ENCODE peak calls at places on chromosomes 2 and 18, in seven cellular contexts. B, A, Y, C, K, T and R are unnamed samples.

GRCh38 chr2:169336677-169337076 is 25.7 kb downstream of the LRP2 start:
- DNase-seq in B (no peak), A (no peak), Y (no peak), C (no peak), K (no peak), T (no peak), R (no peak)

GRCh38 chr2:179817181-179817841 is 44.1 kb downstream of the ZNF385B start:
- DNase-seq in B (no peak), A (no peak), Y (no peak), C (no peak), K (no peak), T (no peak), R (no peak)

GRCh38 chr2:199410130-199410529 is 47.6 kb downstream of the SATB2 start:
- DNase-seq in B (no peak), A (no peak), Y (no peak), C (no peak), K (peak), T (no peak), R (no peak)

GRCh38 chr2:217930783-217931563 is 71.8 kb downstream of the TNS1 start:
- DNase-seq in B (no peak), A (no peak), Y (no peak), C (no peak), K (no peak), T (no peak), R (no peak)

GRCh38 chr2:1727796-1728474 is 16.4 kb downstream of the PXDN start:
- DNase-seq in B (peak), A (no peak), Y (no peak), C (peak), K (no peak), T (no peak), R (no peak)

GRCh38 chr2:73985318-73986084 is 791 bp downstream of the TET3 start:
- DNase-seq in B (peak), A (peak), Y (peak), C (peak), K (no peak), T (peak), R (no peak)

GRCh38 chr2:75432761-75433361 is 127.9 kb downstream of the EVA1A start:
- DNase-seq in B (no peak), A (peak), Y (no peak), C (no peak), K (peak), T (no peak), R (no peak)

GRCh38 chr2:118431188-118431562 is 342.9 kb downstream of the INSIG2 start:
- DNase-seq in B (no peak), A (no peak), Y (no peak), C (no peak), K (no peak), T (no peak), R (no peak)

GRCh38 chr2:220334210-220334609 is 706.8 kb downstream of the SLC4A3 start:
- DNase-seq in B (no peak), A (no peak), Y (no peak), C (no peak), K (peak), T (no peak), R (no peak)

GRCh38 chr2:20565623-20566236 is 85.2 kb downstream of the HS1BP3 start:
- DNase-seq in B (no peak), A (no peak), Y (no peak), C (no peak), K (no peak), T (no peak), R (no peak)

GRCh38 chr2:235106874-235107639 is 155.2 kb downstream of the SH3BP4 start:
- DNase-seq in B (peak), A (peak), Y (peak), C (peak), K (peak), T (no peak), R (peak)

GRCh38 chr18:12306752-12307151 is 1.3 kb upstream of the TUBB6 start:
- DNase-seq in B (no peak), A (no peak), Y (no peak), C (no peak), K (no peak), T (no peak), R (no peak)

GRCh38 chr18:12307251-12307736 is 747 bp upstream of the TUBB6 start:
- DNase-seq in B (no peak), A (no peak), Y (no peak), C (peak), K (peak), T (no peak), R (no peak)

GRCh38 chr18:12309683-12310198 is 1.7 kb downstream of the TUBB6 start:
- DNase-seq in B (no peak), A (no peak), Y (no peak), C (no peak), K (no peak), T (no peak), R (no peak)

GRCh38 chr18:12308386-12309100 is 502 bp downstream of the TUBB6 start:
- DNase-seq in B (peak), A (peak), Y (peak), C (peak), K (peak), T (peak), R (peak)

DNA sequence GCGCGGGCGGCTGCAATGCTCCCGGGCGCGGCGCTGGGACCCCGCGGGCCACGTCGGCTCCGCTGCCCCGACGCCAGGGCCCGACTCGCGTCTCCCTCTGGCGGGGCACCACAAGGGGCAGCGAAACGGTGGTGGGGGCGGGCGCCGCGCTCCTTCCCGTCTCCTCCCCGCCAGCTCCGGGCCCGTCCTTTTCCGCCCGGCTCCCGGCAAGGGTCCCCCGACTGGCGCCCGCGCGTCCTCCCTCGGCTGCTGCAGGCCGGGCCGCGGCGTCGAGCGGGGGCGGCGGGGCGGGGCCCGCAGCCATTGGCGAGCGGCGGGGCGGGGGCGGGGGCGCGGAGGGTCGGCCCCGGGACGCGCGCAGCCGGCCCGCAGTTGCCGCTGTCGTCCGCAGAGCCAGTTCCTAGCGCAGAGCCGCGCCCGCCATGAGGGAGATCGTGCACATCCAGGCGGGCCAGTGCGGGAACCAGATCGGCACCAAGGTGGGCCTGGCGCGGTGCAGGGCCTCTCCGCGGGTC is at the start of gene TUBB6:
- DNase-seq in B (peak), A (peak), Y (peak), C (peak), K (peak), T (peak), R (peak)
- TF ChIP-seq POLR2A in B (no peak), A (peak), Y (peak), C (no peak), K (peak), T (peak), R (peak)

DNA sequence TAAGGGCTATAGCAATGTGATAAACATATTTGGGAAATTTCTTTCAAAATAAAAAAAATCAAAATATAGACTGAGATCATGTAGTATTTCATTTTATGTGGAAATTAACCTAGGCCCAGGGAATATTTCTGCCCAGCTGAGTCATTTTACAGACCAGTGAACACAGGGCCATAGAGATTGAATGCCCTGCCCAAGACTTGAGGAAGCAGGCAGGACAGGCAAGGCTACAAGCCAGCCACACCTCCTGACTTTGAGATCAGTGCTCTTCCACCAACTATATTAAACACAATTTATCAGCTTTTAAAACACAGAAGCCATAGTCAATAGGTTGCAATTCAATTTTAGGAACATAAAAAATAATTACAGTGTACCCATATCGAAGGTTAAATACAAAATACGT is 12.9 kb downstream of the CCDC148 start:
- DNase-seq in B (no peak), A (no peak), Y (no peak), C (no peak), K (no peak), T (no peak), R (no peak)
- TF ChIP-seq POLR2A in B (no peak), A (no peak), Y (no peak), C (no peak), K (no peak), T (no peak), R (no peak)

GRCh38 chr2:219159771-219160185 is 837 bp downstream of the NHEJ1 start:
- DNase-seq in B (no peak), A (no peak), Y (no peak), C (no peak), K (no peak), T (no peak), R (no peak)

GRCh38 chr2:219161097-219161496 is 482 bp upstream of the NHEJ1 start:
- DNase-seq in B (no peak), A (no peak), Y (no peak), C (no peak), K (no peak), T (no peak), R (no peak)

GRCh38 chr2:219158586-219158985 is 2.0 kb downstream of the NHEJ1 start:
- DNase-seq in B (no peak), A (no peak), Y (no peak), C (no peak), K (peak), T (no peak), R (no peak)

GRCh38 chr2:219158025-219158424 is 2.6 kb downstream of the NHEJ1 start:
- DNase-seq in B (no peak), A (no peak), Y (no peak), C (no peak), K (no peak), T (no peak), R (no peak)

GRCh38 chr2:219160186-219161017 is at the start of gene NHEJ1:
- DNase-seq in B (peak), A (peak), Y (peak), C (peak), K (peak), T (peak), R (peak)
- TF ChIP-seq POLR2A in B (no peak), A (peak), Y (peak), C (peak), K (peak), T (peak), R (peak)

GRCh38 chr2:10846110-10846861 is 33.7 kb upstream of the PDIA6 start:
- DNase-seq in B (no peak), A (no peak), Y (no peak), C (no peak), K (no peak), T (no peak), R (no peak)
- TF ChIP-seq POLR2A in B (no peak), A (no peak), Y (no peak), C (no peak), K (no peak), T (no peak), R (no peak)

GRCh38 chr18:58224425-58224750 is 180.4 kb downstream of the NEDD4L start:
- DNase-seq in B (no peak), A (no peak), Y (no peak), C (no peak), K (no peak), T (no peak), R (no peak)

GRCh38 chr18:58223717-58224424 is 179.8 kb downstream of the NEDD4L start:
- DNase-seq in B (peak), A (no peak), Y (peak), C (no peak), K (peak), T (no peak), R (no peak)

GRCh38 chr18:58222439-58223125 is 178.6 kb downstream of the NEDD4L start:
- DNase-seq in B (no peak), A (no peak), Y (no peak), C (no peak), K (peak), T (no peak), R (no peak)

GRCh38 chr18:58218111-58218510 is 174.1 kb downstream of the NEDD4L start:
- DNase-seq in B (no peak), A (no peak), Y (no peak), C (no peak), K (peak), T (no peak), R (no peak)

GRCh38 chr18:58221060-58221725 is 177.2 kb downstream of the NEDD4L start:
- DNase-seq in B (peak), A (no peak), Y (peak), C (no peak), K (peak), T (no peak), R (no peak)
- TF ChIP-seq POLR2A in B (peak), A (no peak), Y (no peak), C (peak), K (no peak), T (peak), R (no peak)

DNA sequence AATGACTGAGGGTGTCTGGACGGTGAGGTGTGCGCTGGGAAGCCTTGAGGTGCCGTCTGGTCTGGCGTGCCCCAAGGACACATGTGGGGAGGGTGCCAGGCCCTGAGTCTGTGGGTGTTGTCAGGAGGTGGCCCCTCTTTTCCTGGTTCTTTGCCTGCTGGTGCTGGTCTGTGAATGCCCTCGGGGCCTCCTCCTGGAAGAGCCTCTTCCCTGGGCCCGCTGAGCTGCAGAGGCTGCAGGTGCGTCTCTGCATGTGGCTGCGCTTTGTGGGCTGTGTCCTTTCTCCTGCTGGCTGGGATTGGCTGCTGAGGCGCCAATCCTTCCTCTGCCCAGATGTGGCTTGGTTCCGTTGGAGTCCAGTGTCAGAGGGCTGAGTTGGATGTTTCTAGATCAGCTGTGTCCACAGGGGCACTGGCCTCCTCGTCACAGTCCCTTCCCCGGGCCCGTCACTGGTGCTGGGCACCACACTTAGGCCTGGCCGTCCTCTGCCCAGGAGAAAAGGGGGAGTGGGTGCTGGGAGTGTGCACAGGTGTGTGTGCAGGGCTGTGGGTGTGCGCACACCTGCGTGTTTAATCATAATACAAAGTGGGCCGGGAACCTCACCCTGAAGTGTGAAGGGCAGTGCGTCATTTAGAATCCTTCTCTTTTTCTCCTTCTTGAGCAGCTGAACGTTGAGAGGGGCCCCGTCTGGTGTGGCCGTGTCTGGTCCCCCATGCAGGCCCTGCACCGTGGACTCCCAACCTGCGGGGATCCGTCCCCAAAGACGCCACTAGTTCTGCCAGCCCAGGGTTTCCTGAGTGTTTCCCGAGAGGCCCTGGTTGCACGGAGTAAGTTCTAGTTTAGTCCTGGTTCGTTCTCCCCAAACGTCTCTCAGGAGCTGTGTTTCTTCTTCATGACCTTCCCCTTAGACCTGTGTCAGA is 35.5 kb downstream of the RTP5 start:
- DNase-seq in B (peak), A (no peak), Y (no peak), C (no peak), K (no peak), T (no peak), R (no peak)
- TF ChIP-seq POLR2A in B (no peak), A (no peak), Y (no peak), C (no peak), K (no peak), T (no peak), R (no peak)

DNA sequence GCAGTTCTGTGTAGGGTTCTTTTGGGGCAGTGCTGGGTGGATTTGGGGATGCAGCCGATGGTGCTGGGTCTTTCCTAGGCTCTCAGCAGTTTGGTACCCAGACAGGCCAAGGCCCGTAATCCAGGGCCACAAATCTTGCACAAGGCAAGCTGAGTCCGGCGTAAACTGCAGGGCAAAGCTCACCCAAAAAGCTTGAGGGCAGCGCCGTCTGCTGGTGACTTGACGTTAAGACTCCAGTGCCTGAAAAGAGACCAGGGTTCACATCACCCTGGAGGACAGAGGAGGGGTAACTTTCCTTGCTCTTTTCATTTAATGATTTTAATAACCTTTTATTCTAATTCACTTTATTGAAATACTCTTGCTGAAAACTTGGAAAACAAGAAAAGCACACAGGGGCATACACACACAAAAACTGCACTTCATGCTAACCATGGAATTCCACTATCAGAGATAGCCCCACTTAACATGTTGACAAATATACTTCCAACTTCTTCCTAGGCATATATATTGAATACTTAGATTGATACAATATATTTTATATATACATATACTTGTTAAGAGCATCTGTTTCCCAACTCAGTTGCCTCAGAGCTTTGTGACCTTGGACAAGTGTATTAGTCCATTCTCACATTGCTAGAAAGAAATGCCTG is 38.9 kb downstream of the CNGA3 start:
- DNase-seq in B (peak), A (peak), Y (peak), C (peak), K (peak), T (peak), R (peak)
- TF ChIP-seq POLR2A in B (no peak), A (no peak), Y (no peak), C (no peak), K (no peak), T (no peak), R (no peak)

DNA sequence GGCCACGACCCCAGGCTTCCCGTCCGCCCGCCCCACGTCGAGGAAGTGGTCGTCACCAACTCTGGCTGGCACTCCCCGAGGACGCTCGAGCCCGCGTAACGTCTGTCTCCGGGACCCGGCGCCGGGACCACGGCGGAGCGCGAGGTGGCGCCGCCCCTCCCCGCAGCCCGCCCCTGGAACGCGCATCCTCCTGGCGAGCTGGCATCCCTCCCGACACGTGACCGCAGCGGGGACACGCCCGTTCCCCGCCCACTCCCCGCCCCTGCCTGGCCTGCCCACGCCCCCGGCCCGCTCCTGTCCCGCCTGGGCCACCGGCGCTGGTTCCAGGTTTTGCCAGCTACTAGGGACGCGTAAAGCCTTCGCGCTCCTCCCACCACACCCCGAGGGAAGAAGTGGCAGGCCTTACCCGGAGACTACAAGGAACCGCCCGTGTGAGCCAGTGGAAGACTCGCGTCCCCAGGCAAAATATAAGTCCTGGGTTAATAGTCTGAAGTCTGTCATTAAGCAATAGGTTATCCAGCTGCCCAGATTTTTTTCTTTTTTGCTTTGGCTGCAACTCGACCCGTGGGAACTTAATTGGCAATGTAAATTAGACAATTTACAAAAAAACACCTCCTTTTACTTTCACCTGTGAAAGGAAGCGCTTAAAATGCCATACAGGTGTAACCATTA is at the start of gene OSBPL1A:
- DNase-seq in B (peak), A (peak), Y (peak), C (peak), K (peak), T (peak), R (peak)
- TF ChIP-seq POLR2A in B (no peak), A (no peak), Y (peak), C (no peak), K (peak), T (no peak), R (peak)

GRCh38 chr2:110114007-110114591 is 1.5 kb downstream of the MALL start:
- DNase-seq in B (no peak), A (no peak), Y (peak), C (no peak), K (no peak), T (no peak), R (peak)

GRCh38 chr2:110120171-110121051 is 4.8 kb upstream of the MALL start:
- DNase-seq in B (no peak), A (no peak), Y (no peak), C (no peak), K (no peak), T (no peak), R (no peak)

GRCh38 chr2:110116033-110116710 is 550 bp upstream of the MALL start:
- DNase-seq in B (no peak), A (no peak), Y (peak), C (no peak), K (peak), T (no peak), R (peak)

GRCh38 chr2:110115291-110116032 is at the start of gene MALL:
- DNase-seq in B (peak), A (no peak), Y (peak), C (no peak), K (no peak), T (no peak), R (peak)

DNA sequence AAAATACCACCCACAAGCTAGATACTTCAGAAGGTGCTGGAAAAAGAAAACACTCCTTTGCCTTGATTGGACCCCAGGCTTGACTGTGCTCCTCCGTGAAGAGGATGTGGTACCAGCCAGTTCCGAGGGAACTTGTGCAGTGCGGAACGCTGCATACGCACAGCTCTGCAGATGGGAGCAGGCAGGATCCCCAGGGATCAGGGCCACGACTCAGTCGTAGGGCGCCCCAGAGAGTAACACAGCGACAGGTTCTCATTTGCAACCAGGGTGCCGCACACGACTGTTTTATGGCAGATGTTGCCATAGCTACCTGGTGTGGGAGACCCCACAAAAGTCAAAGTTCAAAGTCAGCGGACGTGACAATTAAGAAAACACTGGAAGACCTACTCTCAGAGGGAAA is 821 bp downstream of the MALL start:
- DNase-seq in B (no peak), A (no peak), Y (peak), C (no peak), K (no peak), T (no peak), R (no peak)
- TF ChIP-seq POLR2A in B (no peak), A (no peak), Y (no peak), C (no peak), K (no peak), T (no peak), R (peak)